ENCODE peak calls at places on chromosomes 1 and 21, in seven cellular contexts. W is aorta; J is CD4-positive, alpha-beta memory T cell; C is transverse colon; S is left ventricle myocardium inferior; M is breast epithelium; B is HAP-1. E is an unnamed sample.

GRCh38 chr1:246971969-246972368 is 35.9 kb downstream of the ZNF695 start:
- DNase-seq in W (no peak), J (no peak), C (no peak), S (no peak), M (no peak), B (no peak), E (no peak)

GRCh38 chr1:59833991-59834390 is 19.2 kb downstream of the HOOK1 start:
- DNase-seq in W (no peak), J (no peak), C (no peak), S (no peak), M (no peak), B (no peak), E (no peak)

GRCh38 chr1:9362488-9362887 is 69.8 kb downstream of the SPSB1 start:
- DNase-seq in W (no peak), J (no peak), C (no peak), S (no peak), M (no peak), B (no peak), E (no peak)

GRCh38 chr1:2174348-2175054 is 20.1 kb downstream of the FAAP20 start:
- DNase-seq in W (peak; percentile 83), J (peak; percentile 39), C (peak; percentile 50), S (peak; percentile 57), M (no peak), B (peak; percentile 41), E (no peak)

GRCh38 chr1:56019472-56019871 is 559.9 kb downstream of the PLPP3 start:
- DNase-seq in W (no peak), J (no peak), C (no peak), S (no peak), M (no peak), B (no peak), E (no peak)

GRCh38 chr1:145706282-145706681 is 886 bp downstream of the PDZK1 start:
- DNase-seq in W (no peak), J (no peak), C (no peak), S (no peak), M (no peak), B (no peak), E (no peak)

GRCh38 chr1:66728021-66728420 is 24.2 kb upstream of the DYNLT5 start:
- DNase-seq in W (no peak), J (no peak), C (no peak), S (no peak), M (no peak), B (no peak), E (no peak)

GRCh38 chr1:935751-936231 is 12.1 kb downstream of the SAMD11 start:
- DNase-seq in W (no peak), J (no peak), C (no peak), S (no peak), M (no peak), B (peak; percentile 72), E (no peak)

GRCh38 chr1:229023651-229024295 is 247.1 kb upstream of the RAB4A start:
- DNase-seq in W (no peak), J (no peak), C (no peak), S (peak; percentile 29), M (no peak), B (no peak), E (no peak)

GRCh38 chr1:233440952-233441401 is 113.5 kb downstream of the MAP3K21 start:
- DNase-seq in W (no peak), J (peak; percentile 9), C (no peak), S (no peak), M (no peak), B (peak; percentile 64), E (no peak)

GRCh38 chr21:39106881-39107462 is 76.3 kb downstream of the PSMG1 start:
- DNase-seq in W (no peak), J (no peak), C (no peak), S (no peak), M (no peak), B (no peak), E (no peak)

GRCh38 chr1:152502496-152503180 is 8.0 kb upstream of the LCE5A start:
- DNase-seq in W (no peak), J (no peak), C (no peak), S (no peak), M (no peak), B (no peak), E (no peak)

GRCh38 chr1:3903141-3904005 is 3.3 kb upstream of the C1orf174 start:
- DNase-seq in W (peak; percentile 69), J (no peak), C (peak; percentile 40), S (no peak), M (no peak), B (no peak), E (no peak)

GRCh38 chr1:220374449-220374848 is 102.2 kb upstream of the RAB3GAP2 start:
- DNase-seq in W (no peak), J (no peak), C (no peak), S (no peak), M (no peak), B (no peak), E (no peak)

GRCh38 chr1:228873714-228874113 is 138.4 kb downstream of the RHOU start:
- DNase-seq in W (no peak), J (no peak), C (no peak), S (no peak), M (no peak), B (no peak), E (no peak)

GRCh38 chr1:166937962-166938361 is 37.4 kb downstream of the ILDR2 start:
- DNase-seq in W (no peak), J (no peak), C (no peak), S (no peak), M (no peak), B (no peak), E (no peak)

GRCh38 chr1:161082996-161083742 is 6.2 kb downstream of the NECTIN4 start:
- DNase-seq in W (peak; percentile 88), J (no peak), C (peak; percentile 88), S (peak; percentile 57), M (peak; percentile 94), B (no peak), E (peak; percentile 73)

GRCh38 chr1:108556079-108556478 is 3.8 kb upstream of the EEIG2 start:
- DNase-seq in W (no peak), J (no peak), C (no peak), S (no peak), M (no peak), B (no peak), E (no peak)

GRCh38 chr1:108559215-108560142 is at the start of gene EEIG2:
- DNase-seq in W (peak; percentile 94), J (peak; percentile 88), C (peak; percentile 94), S (peak; percentile 85), M (peak; percentile 61), B (peak; percentile 94), E (peak; percentile 18)

GRCh38 chr1:108554682-108555081 is 5.2 kb upstream of the EEIG2 start:
- DNase-seq in W (no peak), J (no peak), C (no peak), S (no peak), M (no peak), B (no peak), E (no peak)

GRCh38 chr1:108556501-108556900 is 3.4 kb upstream of the EEIG2 start:
- DNase-seq in W (no peak), J (no peak), C (no peak), S (no peak), M (no peak), B (no peak), E (no peak)

GRCh38 chr1:108557311-108557710 is 2.6 kb upstream of the EEIG2 start:
- DNase-seq in W (no peak), J (no peak), C (no peak), S (no peak), M (no peak), B (no peak), E (no peak)
- H3K4me3 ChIP-seq in W (no peak overlapping the region), J (no peak overlapping the region), C (no peak overlapping the region), S (no peak overlapping the region), M (no peak overlapping the region), B (no peak overlapping the region), E (no peak overlapping the region)

GRCh38 chr1:43366179-43366578 is 1.6 kb downstream of the ELOVL1 start:
- DNase-seq in W (no peak), J (no peak), C (peak; percentile 91), S (peak; percentile 18), M (peak; percentile 63), B (no peak), E (no peak)
- H3K4me3 ChIP-seq in W (no peak overlapping the region), J (peak overlapping the region; percentile 76), C (peak overlapping the region; percentile 75), S (peak overlapping the region; percentile 95), M (peak overlapping the region; percentile 88), B (peak overlapping the region; percentile 72), E (peak overlapping the region; percentile 94)

GRCh38 chr1:168836469-168836868 is 107.5 kb upstream of the DPT start:
- DNase-seq in W (no peak), J (no peak), C (no peak), S (no peak), M (no peak), B (no peak), E (no peak)
- H3K4me3 ChIP-seq in W (no peak overlapping the region), J (no peak overlapping the region), C (no peak overlapping the region), S (no peak overlapping the region), M (no peak overlapping the region), B (no peak overlapping the region), E (no peak overlapping the region)

DNA sequence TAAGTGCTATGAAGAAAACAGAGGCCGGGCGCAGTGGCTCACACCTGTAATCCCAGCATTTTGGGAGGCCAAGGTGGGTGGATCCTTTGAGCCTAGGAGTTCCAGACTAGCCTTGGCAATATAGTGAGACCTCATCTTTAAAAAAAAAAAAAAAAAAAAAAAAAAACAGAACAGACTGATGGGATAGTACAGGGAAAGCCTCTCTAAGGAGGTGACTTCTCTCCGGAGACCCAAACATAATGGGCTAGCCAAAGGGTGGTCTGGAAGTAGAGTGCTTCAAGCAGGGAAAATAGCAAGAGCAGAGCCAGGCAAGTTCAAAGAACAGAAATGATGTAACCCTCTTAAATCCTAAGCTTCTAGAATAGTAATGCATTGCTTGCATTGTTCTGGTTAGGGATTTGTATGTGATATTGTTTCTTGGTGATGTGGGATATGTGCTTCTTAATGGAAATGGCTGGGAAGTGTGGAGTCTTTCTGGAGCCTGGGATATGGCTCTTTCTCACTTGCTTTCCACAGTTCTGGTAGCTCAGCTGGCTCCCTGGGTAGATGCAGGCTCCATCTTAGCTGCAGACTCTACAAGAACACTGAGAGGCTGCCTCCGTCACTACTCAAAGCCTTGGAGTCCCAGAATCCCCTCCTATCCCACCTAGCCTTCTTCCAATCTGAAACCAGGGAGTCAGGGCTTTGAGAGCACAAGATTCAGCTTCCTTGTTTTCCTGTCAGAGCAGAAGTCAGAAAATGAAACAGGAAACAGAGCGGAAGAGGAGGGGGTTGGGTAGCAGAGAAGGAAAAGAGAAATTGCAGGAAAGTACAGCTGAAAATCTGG is 1.9 kb upstream of the PIGV start:
- DNase-seq in W (no peak), J (no peak), C (peak; percentile 28), S (no peak), M (no peak), B (peak; percentile 31), E (no peak)
- H3K4me3 ChIP-seq in W (no peak overlapping the region), J (peak overlapping the region; percentile 88), C (no peak overlapping the region), S (peak overlapping the region; percentile 86), M (no peak overlapping the region), B (no peak overlapping the region), E (no peak overlapping the region)

GRCh38 chr1:227794813-227795183 is 20.7 kb upstream of the PRSS38 start:
- DNase-seq in W (no peak), J (no peak), C (no peak), S (no peak), M (no peak), B (no peak), E (no peak)
- H3K4me3 ChIP-seq in W (no peak overlapping the region), J (no peak overlapping the region), C (no peak overlapping the region), S (no peak overlapping the region), M (peak overlapping the region; percentile 51), B (no peak overlapping the region), E (no peak overlapping the region)

GRCh38 chr1:156430809-156431208 is 61.8 kb downstream of the RHBG start:
- DNase-seq in W (no peak), J (no peak), C (no peak), S (no peak), M (no peak), B (no peak), E (no peak)
- H3K4me3 ChIP-seq in W (no peak overlapping the region), J (no peak overlapping the region), C (no peak overlapping the region), S (no peak overlapping the region), M (no peak overlapping the region), B (no peak overlapping the region), E (no peak overlapping the region)

GRCh38 chr1:205449750-205450443 is 5.9 kb downstream of the BLACAT1 start:
- DNase-seq in W (no peak), J (no peak), C (peak; percentile 72), S (no peak), M (peak; percentile 87), B (no peak), E (peak; percentile 66)
- H3K4me3 ChIP-seq in W (no peak overlapping the region), J (no peak overlapping the region), C (no peak overlapping the region), S (no peak overlapping the region), M (peak overlapping the region; percentile 44), B (no peak overlapping the region), E (peak overlapping the region; percentile 73)

E was measured in epithelial cell of proximal tubule.